ENCODE peak calls at places on chromosome 20, in five cellular contexts. P, O, J, U and L are unnamed samples.
A peak's percentile ranks its signal among the peaks of the same experiment; 100 is the strongest.

GRCh38 chr20:31602430-31602778 is 2.7 kb upstream of the ID1 start:
- DNase-seq in U (no peak), P (no peak), O (no peak), J (no peak), L (no peak)

GRCh38 chr20:36031806-36032205 is 63.4 kb downstream of the CNBD2 start:
- DNase-seq in O (no peak), J (no peak), U (no peak), P (no peak), L (no peak)

GRCh38 chr20:8246153-8246552 is 114.1 kb downstream of the PLCB1 start:
- DNase-seq in P (no peak), U (peak; percentile 18), J (no peak), O (no peak), L (no peak)

GRCh38 chr20:40414843-40415615 is 274.0 kb downstream of the MAFB start:
- DNase-seq in J (no peak), U (no peak), P (peak; percentile 72), O (peak; percentile 6), L (no peak)

GRCh38 chr20:51400051-51400926 is 142.2 kb downstream of the NFATC2 start:
- DNase-seq in P (no peak), U (no peak), O (no peak), J (peak; percentile 93), L (peak; percentile 85)

GRCh38 chr20:40019510-40019909 is 669.5 kb downstream of the MAFB start:
- DNase-seq in O (no peak), J (no peak), U (no peak), P (no peak), L (no peak)

GRCh38 chr20:53510266-53510665 is 83.4 kb downstream of the ZNF217 start:
- DNase-seq in O (no peak), J (no peak), U (no peak), P (no peak), L (no peak)

GRCh38 chr20:11853359-11853758 is 64.3 kb upstream of the BTBD3 start:
- DNase-seq in O (no peak), J (no peak), P (no peak), U (no peak), L (no peak)

GRCh38 chr20:23407770-23408467 is 13.4 kb downstream of the NAPB start:
- DNase-seq in J (peak; percentile 62), U (no peak), O (no peak), P (no peak), L (peak; percentile 64)

GRCh38 chr20:10806539-10806938 is 132.7 kb upstream of the JAG1 start:
- DNase-seq in O (no peak), J (no peak), U (no peak), P (no peak), L (no peak)

GRCh38 chr20:3115190-3116107 is 30.9 kb upstream of the AVP start:
- DNase-seq in P (no peak), U (peak; percentile 83), J (peak; percentile 50), O (peak; percentile 24), L (no peak)

DNA sequence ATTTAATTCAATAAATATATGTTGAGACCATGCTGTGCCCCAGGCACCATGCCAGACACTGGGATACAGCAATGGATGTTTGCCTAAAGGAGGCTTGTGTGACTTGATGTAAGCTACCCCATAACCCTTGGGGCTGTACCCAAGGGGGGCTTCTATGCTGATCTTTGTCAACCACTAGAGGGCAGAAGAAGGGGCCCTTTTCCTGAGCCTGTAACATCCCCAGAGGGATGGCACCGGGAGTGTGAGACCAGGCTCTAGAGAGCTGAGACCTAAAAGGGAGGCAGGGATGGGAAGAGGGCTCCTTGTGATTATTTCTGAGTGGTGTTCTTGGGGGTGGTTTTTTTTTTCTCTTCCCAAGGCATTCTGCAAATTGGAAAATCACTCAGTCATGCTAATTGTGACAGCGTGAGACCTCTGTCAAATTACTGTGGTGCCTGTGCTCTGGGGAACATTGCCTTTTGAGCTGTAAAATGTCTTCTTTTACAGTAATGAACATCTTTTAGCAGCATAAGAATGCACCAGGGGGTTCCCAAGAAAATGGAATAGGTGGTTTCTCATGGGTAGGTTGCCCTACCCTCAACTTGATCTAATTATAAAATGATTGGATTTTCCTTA is 138.8 kb upstream of the SLC24A3 start:
- DNase-seq in P (no peak), U (peak; percentile 81), O (no peak), J (peak; percentile 35), L (no peak)
- TF ChIP-seq CTCF in P (peak; percentile 33), U (peak; percentile 84), O (no peak), J (peak; percentile 43), L (peak; percentile 25)

DNA sequence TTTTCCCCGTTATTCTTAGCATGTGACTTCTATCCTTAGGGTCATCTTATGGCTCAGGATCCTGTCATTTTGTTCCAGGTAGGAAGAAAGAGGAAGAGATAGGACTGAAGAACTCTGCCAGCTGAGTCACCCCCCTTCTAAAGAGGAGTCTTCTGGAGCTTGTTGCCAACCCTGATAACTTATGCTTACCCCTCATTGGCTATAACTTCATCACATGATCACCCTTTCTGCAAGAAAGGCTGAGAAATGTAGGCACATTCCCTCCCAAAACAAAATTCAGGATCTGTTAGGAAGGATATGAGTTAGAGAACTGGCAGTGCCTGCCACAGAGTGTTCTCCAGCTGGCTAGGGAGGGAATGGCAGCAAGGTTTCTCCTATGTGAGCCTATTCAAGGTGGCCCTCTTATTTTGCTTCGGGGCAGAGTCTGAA is 35.6 kb downstream of the ARFGEF2 start:
- DNase-seq in O (no peak), P (no peak), U (no peak), J (no peak), L (no peak)
- TF ChIP-seq CTCF in O (no peak), P (no peak), U (no peak), J (no peak), L (no peak)

DNA sequence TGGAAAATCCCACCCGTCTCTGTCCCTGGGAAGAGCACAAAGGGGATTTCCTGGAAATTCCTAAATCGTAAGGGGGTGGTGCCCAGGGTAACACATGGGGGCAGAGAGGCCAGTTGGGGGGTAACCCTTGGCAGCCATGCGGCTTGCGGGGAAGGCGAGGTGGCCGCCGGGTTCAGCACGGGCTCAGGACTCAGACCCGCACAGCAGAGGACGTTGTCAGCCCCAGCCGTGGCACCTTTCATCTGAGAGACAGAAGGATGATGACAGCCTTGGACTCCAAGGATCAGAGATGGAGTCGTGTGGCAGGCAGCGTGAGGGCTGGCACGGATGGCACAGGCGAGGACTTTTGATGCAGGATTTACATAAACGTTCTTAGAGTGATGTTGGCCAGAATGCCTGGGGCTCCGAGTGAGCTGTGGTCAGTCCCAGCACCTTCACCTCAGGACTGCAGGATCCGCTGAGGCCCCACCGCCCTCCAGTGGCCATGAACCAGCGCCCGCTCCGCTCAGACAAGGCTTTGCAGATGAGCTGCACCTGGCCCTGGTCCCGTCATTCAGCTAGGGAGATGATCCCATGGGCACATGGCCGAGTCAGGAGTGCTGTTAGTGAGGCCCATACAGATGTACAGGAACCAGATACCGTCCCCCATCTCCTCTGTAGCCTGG is 190.3 kb downstream of the TAF4 start:
- DNase-seq in J (no peak), U (peak; percentile 41), P (no peak), O (peak; percentile 33), L (no peak)
- TF ChIP-seq CTCF in J (no peak), U (no peak), P (no peak), O (no peak), L (no peak)

GRCh38 chr20:38927902-38928578 is 1.8 kb downstream of the FAM83D start:
- DNase-seq in O (peak; percentile 66), J (peak; percentile 50), U (no peak), P (peak; percentile 63), L (no peak)

GRCh38 chr20:38920851-38921250 is 5.4 kb upstream of the FAM83D start:
- DNase-seq in U (no peak), J (no peak), P (no peak), O (no peak), L (no peak)

GRCh38 chr20:38926934-38927616 is 858 bp downstream of the FAM83D start:
- DNase-seq in U (no peak), J (no peak), O (no peak), P (peak; percentile 21), L (no peak)

GRCh38 chr20:38926142-38926933 is at the start of gene FAM83D:
- DNase-seq in U (peak; percentile 100), O (peak; percentile 100), P (peak; percentile 96), J (peak; percentile 98), L (peak; percentile 99)

DNA sequence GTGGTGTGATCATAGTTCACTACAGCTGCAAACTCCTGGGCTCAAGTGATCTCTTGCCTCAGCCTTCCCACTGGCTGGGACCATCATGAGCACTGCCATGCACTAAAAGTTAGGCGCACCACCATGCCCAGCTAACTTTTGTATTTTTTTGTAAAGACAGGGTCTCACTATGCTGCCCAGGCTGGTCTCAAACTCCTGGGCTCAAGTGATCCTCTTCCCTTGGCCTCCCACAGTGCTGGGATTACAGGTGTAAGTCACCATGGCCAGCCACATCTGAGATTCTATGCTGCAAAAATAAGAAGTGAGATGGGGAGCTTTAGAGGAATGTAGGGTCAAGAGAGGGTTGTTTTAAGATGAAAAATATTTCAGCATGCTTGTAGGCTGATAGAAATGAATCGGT is 1.5 kb upstream of the FAM83D start:
- DNase-seq in J (no peak), P (no peak), O (no peak), U (no peak), L (no peak)
- TF ChIP-seq CTCF in J (no peak), P (no peak), O (no peak), U (no peak), L (no peak)

DNA sequence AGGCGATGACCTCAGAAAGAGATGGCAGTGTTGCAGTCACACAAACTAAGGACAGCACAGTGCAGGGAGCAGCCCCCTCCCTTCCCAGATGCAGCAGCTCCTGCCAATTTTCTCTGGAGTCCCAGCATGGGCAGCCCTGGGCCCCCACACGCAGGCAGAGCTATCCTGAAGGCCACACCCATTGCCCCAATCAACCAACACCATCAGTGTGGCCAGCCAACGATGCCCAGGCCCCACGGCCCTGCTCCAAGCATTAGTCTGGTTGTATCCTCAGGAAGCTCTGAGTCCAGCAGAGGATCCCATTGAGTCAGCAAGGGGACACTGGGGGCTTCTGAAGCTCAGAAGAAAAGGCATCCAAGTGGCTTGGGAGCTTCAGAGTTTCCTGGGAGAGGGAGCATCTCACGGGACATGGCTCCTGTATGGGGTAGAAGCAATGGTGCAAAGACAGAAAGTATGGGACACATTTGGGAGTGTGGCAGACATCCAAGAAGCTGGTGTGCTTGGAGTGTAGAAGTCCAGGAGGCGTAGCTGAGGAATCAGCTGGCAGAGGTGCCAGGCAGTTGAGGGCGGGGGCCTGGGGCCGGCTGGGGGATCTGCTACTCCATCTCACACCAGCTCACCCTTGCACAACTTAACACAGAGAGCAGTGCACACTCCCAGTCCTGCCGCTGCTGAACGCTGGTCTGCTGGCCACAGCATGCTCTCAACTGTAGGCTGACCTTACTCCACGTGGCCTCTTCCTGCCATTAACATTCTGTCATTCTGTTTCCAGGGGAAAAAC is 142.0 kb upstream of the CST7 start:
- DNase-seq in J (no peak), O (no peak), U (no peak), P (no peak), L (no peak)
- TF ChIP-seq CTCF in J (no peak), O (no peak), U (no peak), P (no peak), L (no peak)

DNA sequence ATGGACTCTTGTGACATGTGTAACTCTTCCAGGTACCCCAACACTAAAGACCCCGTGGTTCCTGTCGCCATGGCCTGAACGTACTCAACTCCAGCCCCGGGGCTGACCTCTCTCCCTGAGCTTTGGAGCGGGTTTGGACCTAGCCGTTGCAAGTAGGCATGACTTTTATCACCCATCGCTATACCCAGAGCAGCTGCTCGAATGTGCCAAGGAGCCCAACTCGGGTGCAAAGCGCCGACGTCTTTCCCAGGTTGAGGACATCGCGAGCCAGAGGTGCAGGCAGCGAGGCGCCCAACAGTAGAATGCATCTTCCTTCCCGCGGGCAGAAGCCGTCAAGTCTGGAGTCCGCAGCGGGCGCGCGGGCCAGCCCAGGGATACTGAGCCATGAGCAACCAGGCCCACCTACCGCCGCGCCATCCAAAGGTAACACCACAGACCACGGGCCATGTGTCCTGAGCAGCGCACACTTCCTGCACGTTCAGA is 5.7 kb upstream of the LAMP5 start:
- DNase-seq in O (no peak), J (no peak), P (no peak), U (peak; percentile 66), L (no peak)
- TF ChIP-seq CTCF in O (no peak), J (no peak), P (no peak), U (no peak), L (no peak)

GRCh38 chr20:15902493-15902892 is 670.8 kb downstream of the KIF16B start:
- DNase-seq in P (no peak), J (peak; percentile 42), U (peak; percentile 68), O (peak; percentile 0), L (peak; percentile 7)
- TF ChIP-seq CTCF in P (no peak), J (peak; percentile 27), U (peak; percentile 63), O (no peak), L (no peak)